ENCODE peak calls at places on chromosomes 3 and 15, in seven cellular contexts. K is smooth muscle cell of the brain vasculature, Y is ecto neural progenitor cell, Q is progenitor cell of endocrine pancreas, V is GM19239, A is sigmoid colon, I is RPMI7951. M is an unnamed sample.

GRCh38 chr15:96582473-96582872 is 252.0 kb downstream of the NR2F2 start:
- DNase-seq in K (no peak), A (no peak), Q (no peak), I (no peak), Y (no peak), V (no peak), M (no peak)

GRCh38 chr15:70766597-70766996 is 3.2 kb upstream of the UACA start:
- DNase-seq in A (no peak), V (no peak), K (no peak), Y (no peak), I (no peak), Q (no peak), M (no peak)

GRCh38 chr3:127694467-127695215 is 21.9 kb downstream of the ABTB1 start:
- DNase-seq in V (no peak), K (no peak), Y (no peak), Q (no peak), A (no peak), I (peak), M (no peak)

GRCh38 chr3:54550216-54550977 is 377.5 kb downstream of the LRTM1 start:
- DNase-seq in A (no peak), K (no peak), V (no peak), I (peak), Q (no peak), Y (no peak), M (no peak)

GRCh38 chr3:45223889-45224730 is 2.0 kb downstream of the TMEM158 start:
- DNase-seq in Y (no peak), V (no peak), A (no peak), I (peak), Q (no peak), K (no peak), M (no peak)

GRCh38 chr3:25300141-25300540 is 127.9 kb upstream of the RARB start:
- DNase-seq in Y (no peak), A (no peak), V (no peak), Q (no peak), K (no peak), I (no peak), M (no peak)

GRCh38 chr15:93779341-93779740 is 452.0 kb upstream of the MCTP2 start:
- DNase-seq in Y (no peak), I (no peak), V (no peak), A (no peak), Q (no peak), K (no peak), M (no peak)

GRCh38 chr3:127041264-127041820 is 58.4 kb downstream of the PLXNA1 start:
- DNase-seq in V (no peak), I (no peak), K (no peak), Q (no peak), Y (no peak), A (peak), M (no peak)

GRCh38 chr3:54915976-54916375 is 11.9 kb downstream of the LRTM1 start:
- DNase-seq in Y (no peak), V (no peak), A (no peak), K (no peak), Q (no peak), I (no peak), M (no peak)

GRCh38 chr15:83206387-83206970 is 1.1 kb downstream of the HDGFL3 start:
- DNase-seq in Q (no peak), A (peak), K (no peak), I (peak), V (no peak), Y (peak), M (peak)

GRCh38 chr15:25903024-25903581 is 40.0 kb upstream of the ATP10A start:
- DNase-seq in V (no peak), K (no peak), I (no peak), Q (no peak), A (peak), Y (no peak), M (no peak)

GRCh38 chr15:61034793-61035710 is 194.1 kb downstream of the RORA start:
- DNase-seq in Y (no peak), V (no peak), A (no peak), I (no peak), K (no peak), Q (no peak), M (no peak)

GRCh38 chr15:22961661-22962221 is 18.4 kb downstream of the CYFIP1 start:
- DNase-seq in A (peak), Y (no peak), Q (no peak), K (no peak), I (no peak), V (no peak), M (no peak)

GRCh38 chr3:147419062-147419701 is 10.0 kb downstream of the ZIC1 start:
- DNase-seq in V (no peak), K (peak), I (no peak), Y (peak), Q (no peak), A (no peak), M (no peak)

GRCh38 chr15:77716632-77717343 is 84.1 kb upstream of the LINGO1 start:
- DNase-seq in K (no peak), Q (no peak), A (no peak), V (no peak), I (no peak), Y (no peak), M (no peak)

GRCh38 chr3:169430687-169431404 is 232.7 kb downstream of the MECOM start:
- DNase-seq in I (peak), K (no peak), V (no peak), A (no peak), Y (no peak), Q (no peak), M (no peak)

GRCh38 chr15:98878172-98878571 is 129.4 kb downstream of the PGPEP1L start:
- DNase-seq in Q (no peak), A (no peak), V (no peak), Y (no peak), I (no peak), K (no peak), M (no peak)

GRCh38 chr3:194559530-194559929 is 72.7 kb upstream of the ATP13A3 start:
- DNase-seq in K (no peak), I (no peak), Q (no peak), V (no peak), A (no peak), Y (no peak), M (no peak)

GRCh38 chr15:57216288-57216687 is 160.0 kb upstream of the CGNL1 start:
- DNase-seq in I (peak), A (no peak), K (no peak), V (no peak), Y (no peak), Q (no peak), M (no peak)

GRCh38 chr3:184756151-184756681 is 44.4 kb upstream of the MAGEF1 start:
- DNase-seq in A (no peak), I (no peak), V (no peak), Y (no peak), K (no peak), Q (no peak), M (no peak)